ENCODE peak calls at places on chromosomes 11 and 22, in six cellular contexts. K is PC-9, X is neural progenitor cell, J is hepatocyte, H is HCT116, I is keratinocyte. O is an unnamed sample. For H3K79me2, the result is how much of the 10 kb centered on the place peaks cover.

GRCh38 chr11:27447288-27447914 is 25.2 kb downstream of the LGR4 start:
- DNase-seq in K (peak), X (no peak), J (no peak), H (no peak), I (no peak), O (no peak)

GRCh38 chr22:23754220-23754919 is at the start of gene VPREB3:
- DNase-seq in K (no peak), X (no peak), J (no peak), H (no peak), I (no peak), O (peak)

GRCh38 chr22:39645532-39645931 is 75.0 kb downstream of the CACNA1I start:
- DNase-seq in K (no peak), X (no peak), J (no peak), H (no peak), I (no peak), O (no peak)

GRCh38 chr11:93000511-93001476 is 31.3 kb downstream of the MTNR1B start:
- DNase-seq in K (peak), X (no peak), J (no peak), H (peak), I (peak), O (no peak)

GRCh38 chr11:36793542-36793926 is 195.5 kb upstream of the RAG2 start:
- DNase-seq in K (no peak), X (peak), J (peak), H (no peak), I (no peak), O (no peak)

GRCh38 chr22:38788016-38788415 is 5.9 kb downstream of the DNAL4 start:
- DNase-seq in K (no peak), X (no peak), J (no peak), H (no peak), I (no peak), O (no peak)

GRCh38 chr11:128188346-128189115 is 398.8 kb downstream of the ETS1 start:
- DNase-seq in K (no peak), X (no peak), J (no peak), H (no peak), I (no peak), O (no peak)

GRCh38 chr11:126327280-126328000 is 23.6 kb downstream of the DCPS start:
- DNase-seq in K (no peak), X (no peak), J (no peak), H (no peak), I (no peak), O (no peak)

GRCh38 chr11:85967457-85967856 is 101.4 kb downstream of the PICALM start:
- DNase-seq in K (no peak), X (no peak), J (no peak), H (no peak), I (no peak), O (no peak)

GRCh38 chr11:328012-328411 is 7.4 kb upstream of the IFITM3 start:
- DNase-seq in K (no peak), X (no peak), J (no peak), H (no peak), I (no peak), O (no peak)

GRCh38 chr11:2760196-2760871 is 60.5 kb upstream of the KCNQ1OT1 start:
- DNase-seq in K (no peak), X (no peak), J (no peak), H (no peak), I (no peak), O (no peak)

GRCh38 chr11:69131644-69132300 is 24.0 kb upstream of the SMIM38 start:
- DNase-seq in K (peak), X (peak), J (peak), H (peak), I (peak), O (no peak)

GRCh38 chr11:9858822-9859221 is 194.9 kb downstream of the SWAP70 start:
- DNase-seq in K (no peak), X (peak), J (no peak), H (no peak), I (no peak), O (peak)

GRCh38 chr22:28435271-28435825 is 244.3 kb downstream of the TTC28 start:
- DNase-seq in K (peak), X (no peak), J (no peak), H (no peak), I (no peak), O (no peak)

GRCh38 chr11:8831861-8832260 is 79.1 kb upstream of the AKIP1 start:
- DNase-seq in K (no peak), X (no peak), J (no peak), H (no peak), I (no peak), O (no peak)

GRCh38 chr22:35742342-35743100 is 24.8 kb downstream of the APOL5 start:
- DNase-seq in K (peak), X (no peak), J (no peak), H (peak), I (no peak), O (no peak)

GRCh38 chr22:44423556-44423955 is 74.5 kb downstream of the RTL6 start:
- DNase-seq in K (no peak), X (no peak), J (no peak), H (no peak), I (no peak), O (no peak)

GRCh38 chr11:74031310-74031676 is 22.4 kb upstream of the UCP3 start:
- DNase-seq in K (no peak), X (no peak), J (no peak), H (no peak), I (no peak), O (no peak)

GRCh38 chr11:68467446-68467845 is 6.9 kb downstream of the PPP6R3 start:
- DNase-seq in K (no peak), X (no peak), J (no peak), H (no peak), I (no peak), O (no peak)

GRCh38 chr11:68780829-68781228 is 29.5 kb upstream of the TESMIN start:
- DNase-seq in K (peak), X (peak), J (peak), H (peak), I (no peak), O (peak)

GRCh38 chr11:72333657-72334056 is 89.7 kb upstream of the PHOX2A start:
- DNase-seq in K (no peak), X (peak), J (peak), H (no peak), I (no peak), O (peak)

GRCh38 chr11:10302744-10303557 is 1.9 kb upstream of the ADM start:
- DNase-seq in K (peak), X (peak), J (peak), H (no peak), I (no peak), O (no peak)

GRCh38 chr11:576791-577610 is 731 bp downstream of the PHRF1 start:
- DNase-seq in K (no peak), X (no peak), J (no peak), H (no peak), I (no peak), O (no peak)

GRCh38 chr11:73331138-73331916 is 23.3 kb downstream of the ARHGEF17 start:
- DNase-seq in K (no peak), X (peak), J (peak), H (no peak), I (no peak), O (no peak)

GRCh38 chr22:17570851-17571631 is 7.7 kb downstream of the SLC25A18 start:
- DNase-seq in K (peak), X (no peak), J (peak), H (no peak), I (no peak), O (no peak)

GRCh38 chr22:21947040-21948014 is 5.3 kb downstream of the PPM1F start:
- DNase-seq in K (peak), X (peak), J (peak), H (no peak), I (no peak), O (no peak)

GRCh38 chr22:21949948-21950347 is 2.7 kb downstream of the PPM1F start:
- DNase-seq in K (no peak), X (no peak), J (no peak), H (no peak), I (no peak), O (no peak)

GRCh38 chr22:21949569-21949918 is 3.1 kb downstream of the PPM1F start:
- DNase-seq in K (no peak), X (no peak), J (no peak), H (no peak), I (no peak), O (no peak)

GRCh38 chr22:21948824-21949568 is 3.7 kb downstream of the PPM1F start:
- DNase-seq in K (no peak), X (no peak), J (no peak), H (no peak), I (no peak), O (no peak)

DNA sequence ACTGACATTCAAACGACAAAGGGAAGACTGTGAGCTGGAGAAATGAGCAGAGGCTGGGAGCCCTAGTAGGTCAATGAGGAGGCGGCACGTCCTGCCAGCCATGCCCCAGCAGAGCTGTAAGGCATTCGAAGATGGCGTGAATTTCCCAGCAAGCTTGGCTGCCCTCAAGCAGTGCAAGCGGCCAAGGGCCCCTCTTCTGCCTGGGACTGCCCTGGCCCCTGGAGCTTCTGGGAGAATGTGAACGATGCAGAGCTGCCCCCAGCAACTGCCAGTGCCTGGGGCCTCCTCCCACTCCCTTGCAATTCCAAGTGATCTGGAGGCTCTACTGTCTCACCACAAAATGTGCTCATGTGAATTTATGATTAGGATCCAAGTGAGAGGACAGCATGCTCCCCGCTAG is 4.3 kb downstream of the PPM1F start:
- DNase-seq in K (no peak), X (no peak), J (no peak), H (no peak), I (no peak), O (no peak)
- H3K79me2 ChIP-seq in K (under half), X (under half), J (under half), H (under half), I (under half), O (under half)

DNA sequence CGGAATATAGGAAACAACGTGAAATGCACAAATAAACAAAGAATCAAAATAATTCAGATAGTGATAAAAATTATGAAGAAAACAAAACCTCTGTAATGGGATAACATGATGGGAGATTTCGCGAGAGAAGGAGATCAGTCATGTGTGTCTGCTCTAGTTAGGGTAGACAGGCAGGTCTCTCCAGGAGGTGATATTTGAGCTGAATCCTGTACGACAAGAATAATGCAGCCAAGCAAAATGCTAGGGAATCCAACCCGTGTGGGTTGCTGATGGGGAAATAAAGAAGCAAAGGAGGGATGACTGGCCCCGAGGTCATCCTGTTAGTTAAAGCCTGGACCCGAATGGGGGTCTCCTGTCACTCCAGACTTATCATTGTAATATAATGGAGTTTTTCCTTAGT is 16.0 kb downstream of the MAML2 start:
- DNase-seq in K (no peak), X (no peak), J (no peak), H (no peak), I (no peak), O (no peak)
- H3K79me2 ChIP-seq in K (half or more), X (under half), J (half or more), H (under half), I (under half), O (under half)

DNA sequence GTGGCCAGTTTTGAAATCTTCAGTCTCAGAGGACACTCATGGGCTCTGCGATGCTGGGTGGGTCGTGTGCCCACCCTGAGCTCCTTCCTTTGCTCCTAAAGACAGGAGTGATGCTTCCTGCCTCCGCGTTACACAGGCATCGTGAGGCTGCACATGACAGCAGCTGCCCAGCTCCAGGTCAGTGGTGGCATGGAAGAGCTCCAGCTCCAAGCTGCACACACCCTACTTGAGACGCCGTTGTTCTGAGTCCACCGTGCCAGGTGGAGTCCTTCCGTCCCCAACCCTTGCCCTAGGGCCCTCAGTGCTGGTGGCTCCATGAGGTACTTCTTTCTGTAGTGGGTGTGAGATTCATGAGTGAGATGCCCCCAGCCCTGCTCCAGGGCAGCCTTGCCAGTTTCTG is 794.1 kb downstream of the BRD1 start:
- DNase-seq in K (no peak), X (no peak), J (no peak), H (no peak), I (no peak), O (no peak)
- H3K79me2 ChIP-seq in K (under half), X (under half), J (under half), H (under half), I (under half), O (under half)

DNA sequence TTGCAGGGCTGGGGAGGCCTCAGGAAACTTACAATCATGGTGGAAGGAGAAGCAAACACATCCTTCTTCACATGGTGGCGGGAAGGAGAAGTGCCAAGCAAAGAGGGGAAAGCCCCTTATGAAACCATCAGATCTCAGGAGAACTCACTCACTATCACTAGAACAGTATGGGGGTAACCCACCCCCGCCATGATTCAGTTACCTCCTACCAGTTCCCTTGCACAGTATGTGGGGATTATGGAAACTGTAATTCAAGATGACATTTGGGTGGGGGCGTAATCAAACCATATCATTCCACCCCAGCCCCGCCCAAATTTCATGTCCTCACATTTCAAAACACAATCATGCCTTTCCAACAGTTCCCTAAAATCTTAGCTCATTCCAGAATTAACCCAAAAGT is 16.2 kb downstream of the IMMP1L start:
- DNase-seq in K (no peak), X (no peak), J (no peak), H (no peak), I (no peak), O (no peak)
- H3K79me2 ChIP-seq in K (under half), X (half or more), J (under half), H (half or more), I (under half), O (under half)

DNA sequence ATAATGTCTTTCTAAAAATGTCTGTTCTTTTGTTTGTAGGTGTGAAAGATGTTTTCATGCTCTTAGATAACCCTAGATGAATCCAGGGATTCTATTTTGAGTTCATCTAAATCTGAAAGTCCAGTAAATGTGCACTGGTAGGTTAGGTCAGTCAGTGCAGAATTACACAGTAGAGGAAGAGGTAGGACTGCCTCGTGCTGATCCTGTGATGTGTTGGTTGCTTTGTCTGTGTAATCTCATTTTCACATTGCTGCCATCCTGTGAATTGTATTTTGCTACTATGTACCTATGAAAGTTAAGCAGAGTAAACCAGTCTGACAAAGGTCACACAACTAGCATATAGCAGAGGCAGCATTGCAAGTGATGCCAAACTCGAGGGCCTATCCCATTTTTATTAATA is 36.5 kb downstream of the ATXN10 start:
- DNase-seq in K (no peak), X (no peak), J (no peak), H (no peak), I (no peak), O (no peak)
- H3K79me2 ChIP-seq in K (half or more), X (half or more), J (half or more), H (under half), I (under half), O (under half)

DNA sequence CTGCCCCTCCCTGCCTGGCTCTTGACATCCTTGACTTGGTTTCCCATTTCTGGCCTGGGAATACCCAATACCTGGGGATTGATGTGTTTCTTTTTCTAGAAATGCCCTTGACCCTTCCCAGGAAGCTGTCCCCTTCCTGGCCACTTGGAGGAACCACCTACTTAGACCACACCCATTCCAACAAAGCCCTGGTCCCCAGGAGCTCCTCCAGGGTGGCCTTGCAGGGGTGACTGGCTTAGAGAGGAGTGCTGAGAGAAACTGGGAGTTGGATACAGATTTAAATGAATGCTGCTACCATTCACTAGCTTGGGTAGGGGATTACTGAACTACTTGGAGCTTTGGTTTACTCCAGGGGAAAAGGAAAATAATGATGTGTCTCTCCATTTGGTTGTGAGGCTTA is 22.1 kb downstream of the PANX1 start:
- DNase-seq in K (no peak), X (no peak), J (no peak), H (no peak), I (no peak), O (no peak)
- H3K79me2 ChIP-seq in K (half or more), X (half or more), J (half or more), H (half or more), I (half or more), O (under half)

GRCh38 chr11:13292970-13293369 is 15.4 kb downstream of the BMAL1 start:
- DNase-seq in K (no peak), X (no peak), J (no peak), H (no peak), I (no peak), O (no peak)

GRCh38 chr11:13291361-13291760 is 13.8 kb downstream of the BMAL1 start:
- DNase-seq in K (no peak), X (no peak), J (no peak), H (no peak), I (no peak), O (no peak)

GRCh38 chr11:13290221-13290980 is 12.8 kb downstream of the BMAL1 start:
- DNase-seq in K (no peak), X (no peak), J (no peak), H (no peak), I (no peak), O (no peak)

GRCh38 chr11:13294178-13294577 is 16.6 kb downstream of the BMAL1 start:
- DNase-seq in K (no peak), X (no peak), J (no peak), H (no peak), I (no peak), O (no peak)

GRCh38 chr11:13291794-13292193 is 14.2 kb downstream of the BMAL1 start:
- DNase-seq in K (no peak), X (no peak), J (no peak), H (no peak), I (no peak), O (no peak)
- H3K79me2 ChIP-seq in K (under half), X (under half), J (under half), H (under half), I (half or more), O (under half)